ENCODE peak calls at places on chromosome 16, in six cellular contexts. One of them, this sample, is unnamed.

GRCh38 chr16:72013389-72013788 is 4.8 kb downstream of the DHODH start:
- DNase-seq in AG04449: no peak
- DNase-seq in PC-3: no peak
- DNase-seq in choroid plexus epithelial cell: peak
- DNase-seq in gastrocnemius medialis: no peak
- DNase-seq in IMR-90: peak
- DNase-seq in this sample: peak

GRCh38 chr16:1990336-1991134 is 765 bp downstream of the SYNGR3 start:
- DNase-seq in choroid plexus epithelial cell: no peak
- DNase-seq in IMR-90: no peak
- DNase-seq in AG04449: no peak
- DNase-seq in gastrocnemius medialis: no peak
- DNase-seq in PC-3: no peak
- DNase-seq in this sample: no peak

GRCh38 chr16:75279277-75279676 is 27.9 kb upstream of the BCAR1 start:
- DNase-seq in IMR-90: peak
- DNase-seq in gastrocnemius medialis: no peak
- DNase-seq in choroid plexus epithelial cell: no peak
- DNase-seq in AG04449: no peak
- DNase-seq in PC-3: peak
- DNase-seq in this sample: no peak

GRCh38 chr16:85372627-85373372 is 240.3 kb upstream of the GSE1 start:
- DNase-seq in PC-3: peak
- DNase-seq in choroid plexus epithelial cell: peak
- DNase-seq in IMR-90: peak
- DNase-seq in AG04449: peak
- DNase-seq in gastrocnemius medialis: peak
- DNase-seq in this sample: no peak

GRCh38 chr16:17416461-17417221 is 54.1 kb downstream of the XYLT1 start:
- DNase-seq in choroid plexus epithelial cell: peak
- DNase-seq in AG04449: no peak
- DNase-seq in gastrocnemius medialis: no peak
- DNase-seq in PC-3: no peak
- DNase-seq in IMR-90: peak
- DNase-seq in this sample: no peak

GRCh38 chr16:1054660-1055556 is 17.6 kb upstream of the SSTR5 start:
- DNase-seq in IMR-90: peak
- DNase-seq in choroid plexus epithelial cell: peak
- DNase-seq in AG04449: no peak
- DNase-seq in PC-3: peak
- DNase-seq in gastrocnemius medialis: no peak
- DNase-seq in this sample: peak

GRCh38 chr16:1828645-1829410 is 1.8 kb downstream of the FAHD1 start:
- DNase-seq in PC-3: no peak
- DNase-seq in choroid plexus epithelial cell: no peak
- DNase-seq in IMR-90: no peak
- DNase-seq in gastrocnemius medialis: no peak
- DNase-seq in AG04449: no peak
- DNase-seq in this sample: no peak

GRCh38 chr16:85172465-85173071 is 60.3 kb upstream of the CIBAR2 start:
- DNase-seq in IMR-90: peak
- DNase-seq in gastrocnemius medialis: no peak
- DNase-seq in AG04449: no peak
- DNase-seq in PC-3: peak
- DNase-seq in choroid plexus epithelial cell: no peak
- DNase-seq in this sample: no peak

GRCh38 chr16:22220076-22220453 is 14.0 kb downstream of the EEF2K start:
- DNase-seq in choroid plexus epithelial cell: peak
- DNase-seq in PC-3: no peak
- DNase-seq in IMR-90: peak
- DNase-seq in gastrocnemius medialis: peak
- DNase-seq in AG04449: no peak
- DNase-seq in this sample: peak

GRCh38 chr16:27726621-27727275 is 176.8 kb downstream of the KATNIP start:
- DNase-seq in IMR-90: peak
- DNase-seq in gastrocnemius medialis: no peak
- DNase-seq in choroid plexus epithelial cell: peak
- DNase-seq in AG04449: no peak
- DNase-seq in PC-3: peak
- DNase-seq in this sample: no peak

GRCh38 chr16:77679901-77680300 is 42.4 kb upstream of the NUDT7 start:
- DNase-seq in PC-3: no peak
- DNase-seq in choroid plexus epithelial cell: no peak
- DNase-seq in AG04449: no peak
- DNase-seq in gastrocnemius medialis: no peak
- DNase-seq in IMR-90: no peak
- DNase-seq in this sample: no peak

GRCh38 chr16:1993731-1994131 is 4.0 kb downstream of the SYNGR3 start:
- DNase-seq in choroid plexus epithelial cell: peak
- DNase-seq in IMR-90: peak
- DNase-seq in PC-3: peak
- DNase-seq in AG04449: no peak
- DNase-seq in gastrocnemius medialis: no peak
- DNase-seq in this sample: no peak

GRCh38 chr16:14378131-14378551 is 251.9 kb downstream of the PARN start:
- DNase-seq in IMR-90: peak
- DNase-seq in gastrocnemius medialis: peak
- DNase-seq in PC-3: peak
- DNase-seq in choroid plexus epithelial cell: peak
- DNase-seq in AG04449: peak
- DNase-seq in this sample: no peak

GRCh38 chr16:85465328-85466307 is 147.5 kb upstream of the GSE1 start:
- DNase-seq in gastrocnemius medialis: peak
- DNase-seq in IMR-90: peak
- DNase-seq in choroid plexus epithelial cell: no peak
- DNase-seq in PC-3: peak
- DNase-seq in AG04449: no peak
- DNase-seq in this sample: no peak

GRCh38 chr16:10521681-10522274 is 58.6 kb downstream of the EMP2 start:
- DNase-seq in AG04449: no peak
- DNase-seq in gastrocnemius medialis: peak
- DNase-seq in IMR-90: peak
- DNase-seq in PC-3: peak
- DNase-seq in choroid plexus epithelial cell: peak
- DNase-seq in this sample: peak

GRCh38 chr16:75085556-75085955 is 31.0 kb downstream of the LDHD start:
- DNase-seq in gastrocnemius medialis: no peak
- DNase-seq in PC-3: no peak
- DNase-seq in AG04449: no peak
- DNase-seq in choroid plexus epithelial cell: no peak
- DNase-seq in IMR-90: no peak
- DNase-seq in this sample: no peak

GRCh38 chr16:68367034-68367433 is 56.2 kb downstream of the PRMT7 start:
- DNase-seq in PC-3: peak
- DNase-seq in gastrocnemius medialis: no peak
- DNase-seq in IMR-90: peak
- DNase-seq in AG04449: no peak
- DNase-seq in choroid plexus epithelial cell: peak
- DNase-seq in this sample: no peak

GRCh38 chr16:27444015-27444414 is 42.0 kb downstream of the IL21R start:
- DNase-seq in gastrocnemius medialis: no peak
- DNase-seq in AG04449: no peak
- DNase-seq in IMR-90: peak
- DNase-seq in choroid plexus epithelial cell: peak
- DNase-seq in PC-3: no peak
- DNase-seq in this sample: peak

GRCh38 chr16:10080031-10080772 is 102.0 kb downstream of the GRIN2A start:
- DNase-seq in choroid plexus epithelial cell: peak
- DNase-seq in PC-3: peak
- DNase-seq in gastrocnemius medialis: no peak
- DNase-seq in AG04449: no peak
- DNase-seq in IMR-90: no peak
- DNase-seq in this sample: peak

GRCh38 chr16:18055411-18055916 is 281.1 kb downstream of the NPIPA8 start:
- DNase-seq in PC-3: no peak
- DNase-seq in choroid plexus epithelial cell: no peak
- DNase-seq in IMR-90: no peak
- DNase-seq in gastrocnemius medialis: no peak
- DNase-seq in AG04449: no peak
- DNase-seq in this sample: no peak

GRCh38 chr16:82630688-82631087 is 3.9 kb downstream of the CDH13 start:
- DNase-seq in AG04449: no peak
- DNase-seq in choroid plexus epithelial cell: peak
- DNase-seq in PC-3: peak
- DNase-seq in IMR-90: peak
- DNase-seq in gastrocnemius medialis: no peak
- DNase-seq in this sample: no peak

GRCh38 chr16:4922721-4923342 is 14.1 kb downstream of the PPL start:
- DNase-seq in PC-3: no peak
- DNase-seq in choroid plexus epithelial cell: no peak
- DNase-seq in IMR-90: no peak
- DNase-seq in gastrocnemius medialis: no peak
- DNase-seq in AG04449: no peak
- DNase-seq in this sample: no peak

DNA sequence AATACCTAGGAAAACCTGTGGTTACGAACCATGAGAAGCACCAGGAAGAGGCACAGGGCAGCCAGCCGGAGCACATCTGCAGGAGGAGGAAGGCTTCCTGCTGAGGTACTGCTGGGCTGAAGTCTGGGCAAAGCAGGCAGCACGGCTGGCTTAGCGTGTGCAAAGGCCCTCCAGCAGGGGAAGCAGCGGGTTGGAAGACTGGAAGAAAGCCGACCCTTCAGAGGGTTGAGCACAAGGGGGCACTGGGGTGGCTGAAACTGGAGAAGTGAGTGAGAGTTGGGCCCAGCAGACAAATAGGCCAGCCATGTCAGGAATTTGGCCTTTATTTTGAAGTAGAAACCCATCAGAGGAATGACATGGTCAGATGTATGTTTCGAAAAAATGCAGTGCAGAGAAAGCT is 12.1 kb upstream of the HSD3B7 start:
- DNase-seq in AG04449: no peak
- DNase-seq in choroid plexus epithelial cell: peak
- DNase-seq in PC-3: no peak
- DNase-seq in IMR-90: peak
- DNase-seq in gastrocnemius medialis: no peak
- DNase-seq in this sample: no peak
- TF ChIP-seq CTCF in AG04449: peak
- TF ChIP-seq CTCF in choroid plexus epithelial cell: peak
- TF ChIP-seq CTCF in PC-3: no peak
- TF ChIP-seq CTCF in IMR-90: peak
- TF ChIP-seq CTCF in gastrocnemius medialis: no peak
- TF ChIP-seq CTCF in this sample: peak

GRCh38 chr16:79868841-79869240 is 268.3 kb upstream of the MAF start:
- DNase-seq in choroid plexus epithelial cell: no peak
- DNase-seq in gastrocnemius medialis: no peak
- DNase-seq in PC-3: no peak
- DNase-seq in AG04449: no peak
- DNase-seq in IMR-90: no peak
- DNase-seq in this sample: no peak
- H3K4me3 ChIP-seq in choroid plexus epithelial cell: no peak
- H3K4me3 ChIP-seq in gastrocnemius medialis: no peak
- H3K4me3 ChIP-seq in PC-3: no peak
- H3K4me3 ChIP-seq in AG04449: no peak
- H3K4me3 ChIP-seq in IMR-90: no peak
- H3K4me3 ChIP-seq in this sample: no peak

GRCh38 chr16:58336332-58337089 is 41.7 kb upstream of the PRSS54 start:
- DNase-seq in PC-3: peak
- DNase-seq in AG04449: peak
- DNase-seq in gastrocnemius medialis: peak
- DNase-seq in choroid plexus epithelial cell: peak
- DNase-seq in IMR-90: peak
- DNase-seq in this sample: peak

GRCh38 chr16:58337090-58337444 is 42.2 kb upstream of the PRSS54 start:
- DNase-seq in gastrocnemius medialis: no peak
- DNase-seq in choroid plexus epithelial cell: no peak
- DNase-seq in IMR-90: no peak
- DNase-seq in PC-3: no peak
- DNase-seq in AG04449: no peak
- DNase-seq in this sample: no peak

GRCh38 chr16:58338205-58338604 is 43.4 kb upstream of the PRSS54 start:
- DNase-seq in choroid plexus epithelial cell: no peak
- DNase-seq in IMR-90: no peak
- DNase-seq in gastrocnemius medialis: no peak
- DNase-seq in AG04449: no peak
- DNase-seq in PC-3: no peak
- DNase-seq in this sample: no peak

GRCh38 chr16:58333937-58334336 is 39.1 kb upstream of the PRSS54 start:
- DNase-seq in IMR-90: no peak
- DNase-seq in gastrocnemius medialis: no peak
- DNase-seq in AG04449: no peak
- DNase-seq in choroid plexus epithelial cell: no peak
- DNase-seq in PC-3: no peak
- DNase-seq in this sample: no peak

DNA sequence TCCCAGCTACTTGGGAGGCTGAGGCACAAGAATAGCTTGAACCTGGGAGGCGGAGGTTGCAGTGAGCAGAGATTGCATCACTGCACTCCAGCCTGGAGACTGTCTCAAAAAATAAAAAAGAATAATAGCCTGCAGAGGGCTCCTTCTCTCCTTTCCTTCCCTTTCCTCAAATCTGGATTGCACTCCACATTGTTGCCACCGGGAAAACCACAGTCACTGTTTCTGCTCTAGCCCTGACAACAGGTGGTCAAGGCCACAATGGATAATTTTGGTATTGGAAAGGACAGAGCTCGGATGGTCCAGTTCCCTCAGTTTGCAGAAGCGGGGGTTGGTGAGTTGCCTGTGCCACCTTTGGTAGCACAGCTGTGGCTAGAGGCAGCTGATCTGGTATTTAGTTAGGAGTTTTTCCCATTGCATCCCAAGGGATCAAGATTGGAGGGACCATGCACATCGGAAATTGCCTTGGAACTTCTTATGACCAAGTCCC is 44.7 kb upstream of the PRSS54 start:
- DNase-seq in choroid plexus epithelial cell: peak
- DNase-seq in PC-3: peak
- DNase-seq in AG04449: no peak
- DNase-seq in gastrocnemius medialis: no peak
- DNase-seq in IMR-90: no peak
- DNase-seq in this sample: peak
- TF ChIP-seq CTCF in choroid plexus epithelial cell: peak
- TF ChIP-seq CTCF in PC-3: peak
- TF ChIP-seq CTCF in AG04449: peak
- TF ChIP-seq CTCF in gastrocnemius medialis: no peak
- TF ChIP-seq CTCF in IMR-90: peak
- TF ChIP-seq CTCF in this sample: peak

DNA sequence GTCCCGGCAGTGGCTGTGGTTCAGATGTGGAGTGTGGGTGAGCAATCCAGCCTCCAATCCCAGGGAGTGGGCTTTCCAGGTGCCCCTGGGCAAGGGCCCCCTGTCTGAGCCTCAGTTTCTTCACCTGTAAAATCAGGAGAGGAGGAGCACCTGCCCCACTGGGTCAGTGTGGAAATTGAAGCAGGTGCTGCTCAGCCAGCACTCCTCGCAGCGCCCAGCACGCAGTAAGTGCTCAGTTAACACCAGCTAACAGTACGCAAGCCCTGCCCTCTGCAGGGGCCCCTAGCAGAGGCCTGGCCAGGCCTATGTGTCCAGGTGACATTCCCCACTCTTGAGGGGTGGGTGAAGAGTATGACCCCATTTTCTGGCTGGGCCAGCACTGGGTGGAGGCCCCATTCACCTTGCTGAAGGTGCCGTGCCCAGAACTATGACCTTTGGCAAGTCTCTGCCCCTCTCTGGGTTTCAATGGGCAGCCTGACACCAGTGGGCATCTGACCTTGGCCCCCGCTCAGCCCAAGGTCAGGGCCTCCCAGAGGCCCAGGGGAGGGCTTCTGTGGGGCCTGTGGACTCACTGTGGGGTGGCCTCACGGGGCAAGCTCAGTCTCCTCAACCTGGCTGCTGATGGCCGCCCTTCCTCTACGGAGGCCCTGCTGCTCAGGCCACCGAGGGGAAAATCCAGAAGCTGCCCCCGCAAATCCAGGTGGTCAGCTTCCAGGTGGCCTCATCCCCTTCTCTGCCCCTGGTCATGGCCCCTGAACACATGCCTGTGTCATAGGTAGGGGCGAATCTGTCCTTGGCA is 2.5 kb downstream of the MTSS2 start:
- DNase-seq in AG04449: no peak
- DNase-seq in IMR-90: no peak
- DNase-seq in gastrocnemius medialis: no peak
- DNase-seq in PC-3: no peak
- DNase-seq in choroid plexus epithelial cell: no peak
- DNase-seq in this sample: no peak
- H3K4me3 ChIP-seq in AG04449: peak
- H3K4me3 ChIP-seq in IMR-90: peak
- H3K4me3 ChIP-seq in gastrocnemius medialis: peak
- H3K4me3 ChIP-seq in PC-3: no peak
- H3K4me3 ChIP-seq in choroid plexus epithelial cell: peak
- H3K4me3 ChIP-seq in this sample: peak

This sample was measured in astrocyte of the cerebellum.